ENCODE peak calls at places on chromosomes 16 and 17, in eight cellular contexts. One of them, this sample, is unnamed.

GRCh38 chr16:82118749-82119148 is 51.3 kb downstream of the MPHOSPH6 start:
- DNase-seq in MCF 10A: no peak
- DNase-seq in iris pigment epithelial cell: no peak
- DNase-seq in stimulated activated CD8-positive, alpha-beta memory T cell treated with anti-CD3 and anti-CD28 coated beads, Interleukin-7, amount 100 ng/mL, for 1 hour: no peak
- DNase-seq in HFF-Myc: no peak
- DNase-seq in T-helper 2 cell: no peak
- DNase-seq in pancreas: no peak
- DNase-seq in WERI-Rb-1: no peak
- DNase-seq in this sample: no peak

GRCh38 chr17:7280519-7281073 is 922 bp upstream of the SLC2A4 start:
- DNase-seq in MCF 10A: peak
- DNase-seq in HFF-Myc: peak
- DNase-seq in pancreas: peak
- DNase-seq in iris pigment epithelial cell: peak
- DNase-seq in stimulated activated CD8-positive, alpha-beta memory T cell treated with anti-CD3 and anti-CD28 coated beads, Interleukin-7, amount 100 ng/mL, for 1 hour: peak
- DNase-seq in T-helper 2 cell: peak
- DNase-seq in WERI-Rb-1: peak
- DNase-seq in this sample: peak

GRCh38 chr17:79785900-79786810 is 8.2 kb downstream of the CBX2 start:
- DNase-seq in iris pigment epithelial cell: no peak
- DNase-seq in HFF-Myc: no peak
- DNase-seq in WERI-Rb-1: no peak
- DNase-seq in pancreas: no peak
- DNase-seq in T-helper 2 cell: no peak
- DNase-seq in MCF 10A: no peak
- DNase-seq in stimulated activated CD8-positive, alpha-beta memory T cell treated with anti-CD3 and anti-CD28 coated beads, Interleukin-7, amount 100 ng/mL, for 1 hour: no peak
- DNase-seq in this sample: no peak

GRCh38 chr17:2898255-2898926 is 102.2 kb downstream of the RAP1GAP2 start:
- DNase-seq in pancreas: peak
- DNase-seq in T-helper 2 cell: no peak
- DNase-seq in MCF 10A: no peak
- DNase-seq in WERI-Rb-1: no peak
- DNase-seq in HFF-Myc: no peak
- DNase-seq in stimulated activated CD8-positive, alpha-beta memory T cell treated with anti-CD3 and anti-CD28 coated beads, Interleukin-7, amount 100 ng/mL, for 1 hour: no peak
- DNase-seq in iris pigment epithelial cell: no peak
- DNase-seq in this sample: no peak

GRCh38 chr17:28173801-28174200 is 131.3 kb downstream of the NLK start:
- DNase-seq in MCF 10A: no peak
- DNase-seq in stimulated activated CD8-positive, alpha-beta memory T cell treated with anti-CD3 and anti-CD28 coated beads, Interleukin-7, amount 100 ng/mL, for 1 hour: no peak
- DNase-seq in pancreas: no peak
- DNase-seq in HFF-Myc: no peak
- DNase-seq in WERI-Rb-1: no peak
- DNase-seq in T-helper 2 cell: no peak
- DNase-seq in iris pigment epithelial cell: peak
- DNase-seq in this sample: peak

GRCh38 chr17:45048795-45049563 is 2.5 kb downstream of the DCAKD start:
- DNase-seq in HFF-Myc: no peak
- DNase-seq in iris pigment epithelial cell: no peak
- DNase-seq in T-helper 2 cell: no peak
- DNase-seq in WERI-Rb-1: no peak
- DNase-seq in pancreas: no peak
- DNase-seq in MCF 10A: no peak
- DNase-seq in stimulated activated CD8-positive, alpha-beta memory T cell treated with anti-CD3 and anti-CD28 coated beads, Interleukin-7, amount 100 ng/mL, for 1 hour: no peak
- DNase-seq in this sample: no peak

GRCh38 chr16:58127033-58127556 is 2.1 kb downstream of the CFAP20 start:
- DNase-seq in WERI-Rb-1: no peak
- DNase-seq in stimulated activated CD8-positive, alpha-beta memory T cell treated with anti-CD3 and anti-CD28 coated beads, Interleukin-7, amount 100 ng/mL, for 1 hour: no peak
- DNase-seq in iris pigment epithelial cell: peak
- DNase-seq in pancreas: no peak
- DNase-seq in MCF 10A: peak
- DNase-seq in HFF-Myc: peak
- DNase-seq in T-helper 2 cell: no peak
- DNase-seq in this sample: peak

GRCh38 chr16:82767808-82768207 is 141.0 kb downstream of the CDH13 start:
- DNase-seq in iris pigment epithelial cell: no peak
- DNase-seq in stimulated activated CD8-positive, alpha-beta memory T cell treated with anti-CD3 and anti-CD28 coated beads, Interleukin-7, amount 100 ng/mL, for 1 hour: no peak
- DNase-seq in WERI-Rb-1: no peak
- DNase-seq in T-helper 2 cell: no peak
- DNase-seq in pancreas: no peak
- DNase-seq in MCF 10A: no peak
- DNase-seq in HFF-Myc: no peak
- DNase-seq in this sample: no peak

GRCh38 chr17:60231234-60231633 is 81.5 kb downstream of the CA4 start:
- DNase-seq in pancreas: no peak
- DNase-seq in HFF-Myc: no peak
- DNase-seq in T-helper 2 cell: no peak
- DNase-seq in iris pigment epithelial cell: peak
- DNase-seq in stimulated activated CD8-positive, alpha-beta memory T cell treated with anti-CD3 and anti-CD28 coated beads, Interleukin-7, amount 100 ng/mL, for 1 hour: no peak
- DNase-seq in WERI-Rb-1: no peak
- DNase-seq in MCF 10A: peak
- DNase-seq in this sample: peak

GRCh38 chr17:79572136-79572915 is 38.5 kb downstream of the RBFOX3 start:
- DNase-seq in MCF 10A: no peak
- DNase-seq in pancreas: no peak
- DNase-seq in iris pigment epithelial cell: no peak
- DNase-seq in stimulated activated CD8-positive, alpha-beta memory T cell treated with anti-CD3 and anti-CD28 coated beads, Interleukin-7, amount 100 ng/mL, for 1 hour: no peak
- DNase-seq in WERI-Rb-1: no peak
- DNase-seq in HFF-Myc: no peak
- DNase-seq in T-helper 2 cell: no peak
- DNase-seq in this sample: no peak

GRCh38 chr17:38912221-38912813 is 13.1 kb upstream of the LASP1NB start:
- DNase-seq in iris pigment epithelial cell: peak
- DNase-seq in T-helper 2 cell: no peak
- DNase-seq in MCF 10A: no peak
- DNase-seq in stimulated activated CD8-positive, alpha-beta memory T cell treated with anti-CD3 and anti-CD28 coated beads, Interleukin-7, amount 100 ng/mL, for 1 hour: no peak
- DNase-seq in HFF-Myc: no peak
- DNase-seq in WERI-Rb-1: no peak
- DNase-seq in pancreas: peak
- DNase-seq in this sample: no peak

GRCh38 chr17:61470530-61471136 is 18.4 kb downstream of the TBX4 start:
- DNase-seq in MCF 10A: no peak
- DNase-seq in WERI-Rb-1: no peak
- DNase-seq in pancreas: no peak
- DNase-seq in iris pigment epithelial cell: no peak
- DNase-seq in T-helper 2 cell: no peak
- DNase-seq in HFF-Myc: no peak
- DNase-seq in stimulated activated CD8-positive, alpha-beta memory T cell treated with anti-CD3 and anti-CD28 coated beads, Interleukin-7, amount 100 ng/mL, for 1 hour: no peak
- DNase-seq in this sample: no peak

GRCh38 chr17:19743101-19744100 is 4.7 kb downstream of the ALDH3A1 start:
- DNase-seq in pancreas: no peak
- DNase-seq in MCF 10A: no peak
- DNase-seq in T-helper 2 cell: no peak
- DNase-seq in WERI-Rb-1: no peak
- DNase-seq in iris pigment epithelial cell: no peak
- DNase-seq in HFF-Myc: no peak
- DNase-seq in stimulated activated CD8-positive, alpha-beta memory T cell treated with anti-CD3 and anti-CD28 coated beads, Interleukin-7, amount 100 ng/mL, for 1 hour: no peak
- DNase-seq in this sample: no peak

GRCh38 chr17:50818266-50818665 is 17.1 kb upstream of the WFIKKN2 start:
- DNase-seq in T-helper 2 cell: no peak
- DNase-seq in iris pigment epithelial cell: no peak
- DNase-seq in MCF 10A: no peak
- DNase-seq in WERI-Rb-1: no peak
- DNase-seq in pancreas: no peak
- DNase-seq in HFF-Myc: no peak
- DNase-seq in stimulated activated CD8-positive, alpha-beta memory T cell treated with anti-CD3 and anti-CD28 coated beads, Interleukin-7, amount 100 ng/mL, for 1 hour: no peak
- DNase-seq in this sample: no peak

GRCh38 chr17:42460371-42460770 is 1.7 kb downstream of the ATP6V0A1 start:
- DNase-seq in pancreas: no peak
- DNase-seq in HFF-Myc: no peak
- DNase-seq in stimulated activated CD8-positive, alpha-beta memory T cell treated with anti-CD3 and anti-CD28 coated beads, Interleukin-7, amount 100 ng/mL, for 1 hour: no peak
- DNase-seq in MCF 10A: no peak
- DNase-seq in iris pigment epithelial cell: no peak
- DNase-seq in WERI-Rb-1: no peak
- DNase-seq in T-helper 2 cell: no peak
- DNase-seq in this sample: no peak

GRCh38 chr16:57310801-57311200 is 26.3 kb upstream of the PLLP start:
- DNase-seq in stimulated activated CD8-positive, alpha-beta memory T cell treated with anti-CD3 and anti-CD28 coated beads, Interleukin-7, amount 100 ng/mL, for 1 hour: no peak
- DNase-seq in T-helper 2 cell: no peak
- DNase-seq in pancreas: no peak
- DNase-seq in HFF-Myc: no peak
- DNase-seq in WERI-Rb-1: no peak
- DNase-seq in MCF 10A: no peak
- DNase-seq in iris pigment epithelial cell: no peak
- DNase-seq in this sample: no peak

GRCh38 chr17:63445571-63446217 is 412 bp downstream of the CYB561 start:
- DNase-seq in stimulated activated CD8-positive, alpha-beta memory T cell treated with anti-CD3 and anti-CD28 coated beads, Interleukin-7, amount 100 ng/mL, for 1 hour: peak
- DNase-seq in MCF 10A: peak
- DNase-seq in iris pigment epithelial cell: peak
- DNase-seq in HFF-Myc: no peak
- DNase-seq in pancreas: peak
- DNase-seq in WERI-Rb-1: peak
- DNase-seq in T-helper 2 cell: peak
- DNase-seq in this sample: peak

GRCh38 chr17:59840908-59841666 is 51.7 kb downstream of the TUBD1 start:
- DNase-seq in HFF-Myc: no peak
- DNase-seq in WERI-Rb-1: no peak
- DNase-seq in T-helper 2 cell: no peak
- DNase-seq in iris pigment epithelial cell: peak
- DNase-seq in MCF 10A: peak
- DNase-seq in stimulated activated CD8-positive, alpha-beta memory T cell treated with anti-CD3 and anti-CD28 coated beads, Interleukin-7, amount 100 ng/mL, for 1 hour: no peak
- DNase-seq in pancreas: no peak
- DNase-seq in this sample: peak

GRCh38 chr17:61349350-61349749 is 50.3 kb upstream of the TBX2 start:
- DNase-seq in MCF 10A: no peak
- DNase-seq in HFF-Myc: no peak
- DNase-seq in WERI-Rb-1: no peak
- DNase-seq in T-helper 2 cell: no peak
- DNase-seq in iris pigment epithelial cell: peak
- DNase-seq in stimulated activated CD8-positive, alpha-beta memory T cell treated with anti-CD3 and anti-CD28 coated beads, Interleukin-7, amount 100 ng/mL, for 1 hour: no peak
- DNase-seq in pancreas: no peak
- DNase-seq in this sample: peak

GRCh38 chr17:81310963-81311550 is 15.9 kb upstream of the SLC38A10 start:
- DNase-seq in stimulated activated CD8-positive, alpha-beta memory T cell treated with anti-CD3 and anti-CD28 coated beads, Interleukin-7, amount 100 ng/mL, for 1 hour: no peak
- DNase-seq in pancreas: no peak
- DNase-seq in iris pigment epithelial cell: no peak
- DNase-seq in MCF 10A: no peak
- DNase-seq in HFF-Myc: no peak
- DNase-seq in T-helper 2 cell: no peak
- DNase-seq in WERI-Rb-1: no peak
- DNase-seq in this sample: no peak

GRCh38 chr17:74444406-74444805 is 12.5 kb downstream of the GPRC5C start:
- DNase-seq in iris pigment epithelial cell: no peak
- DNase-seq in WERI-Rb-1: peak
- DNase-seq in MCF 10A: peak
- DNase-seq in stimulated activated CD8-positive, alpha-beta memory T cell treated with anti-CD3 and anti-CD28 coated beads, Interleukin-7, amount 100 ng/mL, for 1 hour: no peak
- DNase-seq in pancreas: no peak
- DNase-seq in HFF-Myc: no peak
- DNase-seq in T-helper 2 cell: no peak
- DNase-seq in this sample: no peak

This sample was measured in OCI-M1.